ENCODE peak calls at places on chromosomes 2 and 18, in seven cellular contexts. C is AG09319, L is fibroblast of mammary gland, H is fibroblast of lung, S is cardiac muscle cell, T is heart left ventricle, X is K562. Y is an unnamed sample.

GRCh38 chr2:86305195-86305975 is 32.0 kb downstream of the REEP1 start:
- DNase-seq in L (no peak), H (no peak), X (no peak), C (no peak), S (no peak), T (no peak), Y (no peak)

GRCh38 chr18:24669502-24669901 is 209.1 kb downstream of the HRH4 start:
- DNase-seq in L (no peak), C (no peak), T (no peak), H (no peak), S (no peak), X (no peak), Y (no peak)

GRCh38 chr2:61178603-61179545 is 16.9 kb downstream of the C2orf74 start:
- DNase-seq in S (no peak), C (no peak), H (peak; percentile 37), X (no peak), L (peak; percentile 64), T (no peak), Y (no peak)

GRCh38 chr2:228866781-228867180 is 404.3 kb downstream of the PID1 start:
- DNase-seq in L (no peak), T (no peak), S (no peak), H (no peak), X (no peak), C (no peak), Y (no peak)

GRCh38 chr2:38600242-38600891 is 2.4 kb downstream of the HNRNPLL start:
- DNase-seq in X (peak; percentile 32), S (peak; percentile 18), H (peak; percentile 26), L (no peak), C (no peak), T (no peak), Y (no peak)

GRCh38 chr2:70767699-70768584 is at the start of gene ADD2:
- DNase-seq in H (peak; percentile 62), L (peak; percentile 19), T (peak; percentile 39), S (peak; percentile 83), C (no peak), X (peak; percentile 87), Y (peak; percentile 75)

GRCh38 chr18:75854174-75854573 is 426.7 kb upstream of the SMIM21 start:
- DNase-seq in C (no peak), X (peak; percentile 17), H (no peak), T (no peak), S (no peak), L (no peak), Y (peak; percentile 14)

GRCh38 chr2:215269397-215270117 is 42.3 kb upstream of the ATIC start:
- DNase-seq in X (peak; percentile 56), L (peak; percentile 82), H (peak; percentile 74), C (peak; percentile 63), S (peak; percentile 82), T (peak; percentile 52), Y (peak; percentile 73)

GRCh38 chr18:57951999-57952774 is 91.8 kb upstream of the NEDD4L start:
- DNase-seq in L (peak; percentile 38), C (no peak), S (no peak), T (no peak), H (peak; percentile 20), X (no peak), Y (no peak)

GRCh38 chr2:191020742-191021381 is 6.9 kb upstream of the STAT1 start:
- DNase-seq in H (peak; percentile 85), T (peak; percentile 28), S (no peak), X (peak; percentile 22), L (peak; percentile 94), C (peak; percentile 74), Y (no peak)

GRCh38 chr2:109260116-109260855 is 131.3 kb downstream of the SH3RF3 start:
- DNase-seq in C (no peak), S (no peak), L (no peak), T (peak; percentile 12), H (no peak), X (no peak), Y (no peak)

GRCh38 chr2:188322569-188323531 is 31.2 kb downstream of the GULP1 start:
- DNase-seq in T (no peak), H (peak; percentile 96), S (no peak), C (no peak), L (peak; percentile 40), X (no peak), Y (no peak)

GRCh38 chr2:97935719-97936161 is 60.0 kb downstream of the TMEM131 start:
- DNase-seq in L (peak; percentile 71), S (peak; percentile 29), X (peak; percentile 40), C (peak; percentile 61), H (peak; percentile 63), T (no peak), Y (no peak)

DNA sequence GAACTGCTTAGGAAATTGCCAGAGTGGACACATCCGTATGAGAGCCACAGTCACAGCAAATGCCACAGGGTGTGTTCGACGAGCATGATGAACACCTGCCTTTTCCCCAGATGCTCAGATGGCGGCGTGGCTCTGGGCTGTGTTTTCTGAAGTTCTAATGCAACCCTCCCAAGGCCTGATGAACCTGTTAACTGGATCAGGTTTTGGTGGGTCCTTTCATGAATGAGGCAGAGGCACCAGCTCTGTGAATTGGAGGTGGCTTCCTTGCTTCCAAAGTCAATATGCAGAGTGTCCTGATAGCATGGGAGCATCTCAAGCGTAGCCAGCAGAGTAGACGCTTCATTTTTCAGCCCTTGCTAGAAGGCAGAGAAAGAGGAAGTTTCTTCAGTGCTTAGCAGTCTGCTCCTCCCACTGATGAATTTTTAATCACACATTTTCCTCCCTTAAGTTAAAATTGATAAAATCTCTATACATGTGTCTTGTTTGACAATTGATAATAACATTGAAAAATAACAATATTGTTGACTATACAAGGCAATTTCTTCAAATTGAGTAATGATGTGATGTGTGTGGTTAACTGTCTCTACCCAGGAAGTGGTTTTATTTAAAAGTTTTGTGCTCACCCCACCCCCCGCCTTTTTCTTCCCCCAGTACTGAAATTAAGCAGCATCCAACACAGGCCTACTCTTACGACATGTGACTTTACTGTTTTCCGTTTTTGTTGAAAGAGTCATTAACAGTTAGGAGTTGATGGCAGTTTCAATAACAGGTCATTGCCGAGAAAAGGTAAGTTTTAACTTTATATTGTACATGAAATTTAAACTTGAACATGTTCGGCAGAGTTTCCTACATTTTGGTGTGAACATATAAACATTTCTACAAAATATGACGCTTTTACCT is at the start of gene ARHGAP15:
- DNase-seq in T (peak; percentile 32), S (no peak), X (peak; percentile 3), H (no peak), C (no peak), L (no peak), Y (no peak)
- TF ChIP-seq CTCF in T (no peak), S (no peak), X (no peak), H (no peak), C (no peak), L (no peak), Y (no peak)

DNA sequence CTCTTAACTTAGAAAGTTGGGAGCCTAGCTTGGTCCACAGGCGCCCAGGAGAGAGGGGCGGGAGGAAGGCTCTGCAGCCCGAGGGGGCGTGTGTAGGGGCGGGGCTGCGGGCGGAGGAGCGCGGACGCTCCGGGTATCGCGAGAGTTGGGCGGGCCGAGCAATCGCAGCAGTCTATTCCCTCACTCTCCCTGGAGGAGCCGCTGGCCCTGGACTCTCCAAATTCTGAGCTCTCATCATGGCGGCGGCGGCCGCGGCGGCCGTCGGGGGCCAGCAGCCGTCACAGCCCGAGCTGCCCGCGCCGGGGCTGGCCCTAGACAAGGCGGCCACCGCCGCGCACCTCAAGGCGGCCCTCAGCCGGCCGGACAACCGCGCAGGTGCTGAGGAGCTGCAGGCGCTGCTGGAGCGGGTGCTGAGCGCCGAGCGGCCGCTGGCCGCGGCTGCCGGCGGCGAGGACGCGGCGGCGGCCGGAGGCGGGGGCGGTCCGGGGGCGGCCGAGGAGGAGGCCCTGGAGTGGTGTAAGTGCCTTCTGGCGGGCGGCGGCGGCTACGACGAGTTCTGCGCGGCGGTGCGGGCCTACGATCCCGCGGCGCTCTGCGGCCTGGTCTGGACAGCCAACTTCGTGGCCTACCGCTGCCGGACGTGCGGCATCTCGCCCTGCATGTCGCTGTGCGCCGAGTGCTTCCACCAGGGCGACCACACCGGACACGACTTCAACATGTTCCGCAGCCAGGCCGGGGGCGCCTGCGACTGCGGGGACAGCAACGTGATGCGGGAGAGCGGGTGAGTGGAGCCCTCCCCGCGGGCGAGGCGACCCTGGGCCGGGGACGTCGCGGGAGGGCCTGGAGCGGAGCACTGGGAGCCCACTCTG is at the start of gene UBR3:
- DNase-seq in C (peak; percentile 86), L (peak; percentile 89), S (peak; percentile 95), X (peak; percentile 98), H (peak; percentile 89), T (peak; percentile 96), Y (peak; percentile 89)
- TF ChIP-seq CTCF in C (peak; percentile 12), L (no peak), S (no peak), X (no peak), H (peak; percentile 18), T (no peak), Y (no peak)

GRCh38 chr18:47036298-47036874 is 965 bp upstream of the ELOA2 start:
- DNase-seq in S (peak; percentile 25), L (peak; percentile 59), X (peak; percentile 28), C (no peak), H (peak; percentile 17), T (no peak), Y (peak; percentile 59)
- TF ChIP-seq CTCF in S (peak; percentile 39), L (peak; percentile 64), X (peak; percentile 54), C (peak; percentile 47), H (peak; percentile 60), T (no peak), Y (peak; percentile 39)

GRCh38 chr2:235766206-235766794 is 272.5 kb downstream of the AGAP1 start:
- DNase-seq in L (peak; percentile 82), H (peak; percentile 67), S (peak; percentile 84), X (peak; percentile 46), C (peak; percentile 50), T (peak; percentile 69), Y (peak; percentile 78)
- TF ChIP-seq CTCF in L (peak; percentile 87), H (peak; percentile 87), S (peak; percentile 82), X (peak; percentile 65), C (peak; percentile 82), T (peak; percentile 97), Y (peak; percentile 99)

GRCh38 chr2:68744517-68744916 is 9.9 kb downstream of the ARHGAP25 start:
- DNase-seq in L (no peak), T (no peak), S (no peak), C (no peak), X (no peak), H (no peak), Y (no peak)
- TF ChIP-seq CTCF in L (no peak), T (no peak), S (no peak), C (no peak), X (peak; percentile 16), H (no peak), Y (no peak)

DNA sequence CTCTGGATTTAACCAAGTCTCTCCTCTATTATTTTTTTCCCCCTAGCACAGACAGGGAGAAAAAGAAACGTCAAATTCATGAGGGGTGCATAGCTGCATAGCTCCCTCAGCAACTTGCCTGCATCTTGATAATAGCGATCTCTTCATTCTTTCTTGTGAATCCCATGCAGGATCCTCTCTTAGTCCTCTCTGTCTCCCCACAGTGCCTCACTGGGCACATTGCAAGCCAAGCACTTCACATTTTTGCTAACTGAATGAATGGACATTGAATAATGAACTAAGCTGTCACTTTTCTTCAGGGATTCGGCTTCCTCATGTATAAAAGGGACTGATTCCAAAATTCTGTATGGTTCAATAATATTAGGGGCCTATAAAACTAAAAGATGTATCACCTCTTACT is 2.9 kb upstream of the EPB41L3 start:
- DNase-seq in H (peak; percentile 56), C (peak; percentile 56), S (peak; percentile 53), T (no peak), L (peak; percentile 77), X (no peak), Y (peak; percentile 41)
- TF ChIP-seq CTCF in H (peak; percentile 83), C (peak; percentile 96), S (peak; percentile 89), T (peak; percentile 19), L (peak; percentile 91), X (no peak), Y (no peak)